ENCODE peak calls at places on chromosomes 1 and 21, in six cellular contexts. One of them, this sample, is unnamed.

GRCh38 chr1:81695741-81696140 is 105.0 kb upstream of the ADGRL2 start:
- DNase-seq in heart left ventricle: peak
- DNase-seq in Caco-2: no peak
- DNase-seq in kidney: no peak
- DNase-seq in psoas muscle: no peak
- DNase-seq in astrocyte: peak
- DNase-seq in this sample: no peak

GRCh38 chr1:179731643-179732042 is 11.4 kb upstream of the FAM163A start:
- DNase-seq in heart left ventricle: no peak
- DNase-seq in Caco-2: no peak
- DNase-seq in kidney: no peak
- DNase-seq in psoas muscle: no peak
- DNase-seq in astrocyte: no peak
- DNase-seq in this sample: no peak

GRCh38 chr1:96510911-96511310 is 210.7 kb upstream of the PTBP2 start:
- DNase-seq in heart left ventricle: no peak
- DNase-seq in Caco-2: no peak
- DNase-seq in kidney: no peak
- DNase-seq in psoas muscle: no peak
- DNase-seq in astrocyte: no peak
- DNase-seq in this sample: no peak

GRCh38 chr1:157597959-157598667 is at the start of gene FCRL4:
- DNase-seq in heart left ventricle: no peak
- DNase-seq in Caco-2: no peak
- DNase-seq in kidney: no peak
- DNase-seq in psoas muscle: no peak
- DNase-seq in astrocyte: no peak
- DNase-seq in this sample: peak

GRCh38 chr1:16226495-16227179 is 10.3 kb downstream of the CPLANE2 start:
- DNase-seq in heart left ventricle: peak
- DNase-seq in Caco-2: no peak
- DNase-seq in kidney: peak
- DNase-seq in psoas muscle: peak
- DNase-seq in astrocyte: no peak
- DNase-seq in this sample: no peak

GRCh38 chr1:198713081-198713480 is 74.2 kb downstream of the PTPRC start:
- DNase-seq in heart left ventricle: no peak
- DNase-seq in Caco-2: no peak
- DNase-seq in kidney: no peak
- DNase-seq in psoas muscle: no peak
- DNase-seq in astrocyte: peak
- DNase-seq in this sample: no peak

GRCh38 chr1:169595764-169596711 is 9.8 kb upstream of the F5 start:
- DNase-seq in heart left ventricle: no peak
- DNase-seq in Caco-2: peak
- DNase-seq in kidney: no peak
- DNase-seq in psoas muscle: no peak
- DNase-seq in astrocyte: peak
- DNase-seq in this sample: no peak

GRCh38 chr1:234535763-234536515 is 57.0 kb upstream of the TARBP1 start:
- DNase-seq in heart left ventricle: peak
- DNase-seq in Caco-2: no peak
- DNase-seq in kidney: peak
- DNase-seq in psoas muscle: peak
- DNase-seq in astrocyte: peak
- DNase-seq in this sample: no peak

GRCh38 chr1:172203135-172203823 is 217.2 kb upstream of the C1orf105 start:
- DNase-seq in heart left ventricle: no peak
- DNase-seq in Caco-2: no peak
- DNase-seq in kidney: no peak
- DNase-seq in psoas muscle: no peak
- DNase-seq in astrocyte: peak
- DNase-seq in this sample: no peak

GRCh38 chr1:38941527-38942019 is at the start of gene RHBDL2:
- DNase-seq in heart left ventricle: peak
- DNase-seq in Caco-2: no peak
- DNase-seq in kidney: peak
- DNase-seq in psoas muscle: peak
- DNase-seq in astrocyte: peak
- DNase-seq in this sample: no peak

GRCh38 chr1:247291835-247292561 is 36.1 kb downstream of the VN1R5 start:
- DNase-seq in heart left ventricle: no peak
- DNase-seq in Caco-2: no peak
- DNase-seq in kidney: no peak
- DNase-seq in psoas muscle: no peak
- DNase-seq in astrocyte: no peak
- DNase-seq in this sample: no peak

GRCh38 chr21:23853796-23854379 is 1753.4 kb downstream of the MRPL39 start:
- DNase-seq in heart left ventricle: no peak
- DNase-seq in Caco-2: peak
- DNase-seq in kidney: no peak
- DNase-seq in psoas muscle: no peak
- DNase-seq in astrocyte: no peak
- DNase-seq in this sample: no peak

GRCh38 chr1:233304489-233305102 is 9.1 kb upstream of the PCNX2 start:
- DNase-seq in heart left ventricle: no peak
- DNase-seq in Caco-2: peak
- DNase-seq in kidney: no peak
- DNase-seq in psoas muscle: no peak
- DNase-seq in astrocyte: no peak
- DNase-seq in this sample: no peak

GRCh38 chr1:125087691-125088090 is 3902.9 kb downstream of the SRGAP2C start:
- DNase-seq in heart left ventricle: no peak
- DNase-seq in Caco-2: no peak
- DNase-seq in kidney: peak
- DNase-seq in psoas muscle: no peak
- DNase-seq in astrocyte: no peak
- DNase-seq in this sample: no peak

GRCh38 chr1:97006044-97006676 is 284.6 kb downstream of the PTBP2 start:
- DNase-seq in heart left ventricle: no peak
- DNase-seq in Caco-2: no peak
- DNase-seq in kidney: no peak
- DNase-seq in psoas muscle: no peak
- DNase-seq in astrocyte: peak
- DNase-seq in this sample: no peak

GRCh38 chr1:17148950-17149608 is 29.8 kb upstream of the PADI2 start:
- DNase-seq in heart left ventricle: no peak
- DNase-seq in Caco-2: no peak
- DNase-seq in kidney: no peak
- DNase-seq in psoas muscle: no peak
- DNase-seq in astrocyte: no peak
- DNase-seq in this sample: no peak

GRCh38 chr1:1482856-1483255 is 11.3 kb downstream of the ATAD3B start:
- DNase-seq in heart left ventricle: no peak
- DNase-seq in Caco-2: no peak
- DNase-seq in kidney: no peak
- DNase-seq in psoas muscle: no peak
- DNase-seq in astrocyte: no peak
- DNase-seq in this sample: no peak

GRCh38 chr1:88228153-88228552 is 455.9 kb upstream of the PKN2 start:
- DNase-seq in heart left ventricle: no peak
- DNase-seq in Caco-2: peak
- DNase-seq in kidney: no peak
- DNase-seq in psoas muscle: no peak
- DNase-seq in astrocyte: no peak
- DNase-seq in this sample: no peak

GRCh38 chr1:29453502-29454240 is 217.3 kb downstream of the PTPRU start:
- DNase-seq in heart left ventricle: no peak
- DNase-seq in Caco-2: peak
- DNase-seq in kidney: no peak
- DNase-seq in psoas muscle: no peak
- DNase-seq in astrocyte: peak
- DNase-seq in this sample: peak

GRCh38 chr1:54359393-54360162 is 46.6 kb downstream of the SSBP3 start:
- DNase-seq in heart left ventricle: no peak
- DNase-seq in Caco-2: no peak
- DNase-seq in kidney: no peak
- DNase-seq in psoas muscle: no peak
- DNase-seq in astrocyte: no peak
- DNase-seq in this sample: no peak

GRCh38 chr1:52159033-52159789 is 17.3 kb downstream of the ZFYVE9 start:
- DNase-seq in heart left ventricle: no peak
- DNase-seq in Caco-2: no peak
- DNase-seq in kidney: no peak
- DNase-seq in psoas muscle: no peak
- DNase-seq in astrocyte: peak
- DNase-seq in this sample: no peak

GRCh38 chr1:214902636-214903320 is 179.8 kb upstream of the KCNK2 start:
- DNase-seq in heart left ventricle: no peak
- DNase-seq in Caco-2: no peak
- DNase-seq in kidney: no peak
- DNase-seq in psoas muscle: no peak
- DNase-seq in astrocyte: peak
- DNase-seq in this sample: no peak

GRCh38 chr1:156263288-156263655 is 15.4 kb upstream of the PAQR6 start:
- DNase-seq in heart left ventricle: no peak
- DNase-seq in Caco-2: no peak
- DNase-seq in kidney: no peak
- DNase-seq in psoas muscle: no peak
- DNase-seq in astrocyte: no peak
- DNase-seq in this sample: no peak

GRCh38 chr1:235442788-235443429 is 61.3 kb downstream of the B3GALNT2 start:
- DNase-seq in heart left ventricle: no peak
- DNase-seq in Caco-2: no peak
- DNase-seq in kidney: no peak
- DNase-seq in psoas muscle: no peak
- DNase-seq in astrocyte: peak
- DNase-seq in this sample: no peak

DNA sequence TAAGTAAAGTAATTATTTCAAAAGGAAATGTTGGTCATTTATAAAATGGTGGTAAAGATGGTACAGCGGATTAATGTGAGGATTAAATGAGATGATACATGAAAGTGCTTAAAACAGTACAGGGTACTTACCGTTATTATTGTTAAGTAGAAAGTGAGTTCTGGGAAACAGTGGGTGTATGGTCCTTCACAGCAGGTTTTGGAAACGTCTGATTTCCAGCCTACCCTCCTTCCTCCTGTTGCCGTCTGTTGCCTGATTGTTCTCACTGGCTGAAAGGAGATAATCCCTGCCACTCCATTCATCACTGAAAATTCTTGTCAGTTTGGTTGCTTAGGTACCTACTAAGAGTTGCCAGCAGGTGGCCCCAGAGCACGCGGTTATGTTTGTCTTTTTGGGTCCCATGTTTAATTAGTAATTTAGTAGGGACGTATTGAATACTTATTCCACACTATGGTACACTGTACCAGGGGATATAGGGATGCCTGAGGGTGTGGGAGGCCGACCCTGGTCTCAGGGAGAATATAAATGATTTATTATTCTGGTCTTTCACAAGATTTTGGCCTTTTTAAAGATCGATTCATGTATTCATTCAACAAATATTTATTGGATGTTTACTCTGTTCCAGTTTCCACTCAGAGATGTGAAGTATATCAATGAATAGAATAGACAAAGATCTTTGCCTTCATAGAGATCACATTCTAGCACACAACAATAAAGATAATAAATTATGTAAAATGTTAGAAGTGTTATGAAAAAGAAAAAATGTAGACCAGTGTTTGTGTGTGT is 30.8 kb upstream of the RPTN start:
- DNase-seq in heart left ventricle: peak
- DNase-seq in Caco-2: peak
- DNase-seq in kidney: no peak
- DNase-seq in psoas muscle: peak
- DNase-seq in astrocyte: peak
- DNase-seq in this sample: peak
- H3K4me3 ChIP-seq in heart left ventricle: peak
- H3K4me3 ChIP-seq in Caco-2: no peak
- H3K4me3 ChIP-seq in kidney: peak
- H3K4me3 ChIP-seq in psoas muscle: peak
- H3K4me3 ChIP-seq in astrocyte: peak
- H3K4me3 ChIP-seq in this sample: no peak

GRCh38 chr1:65278344-65279091 is 30.8 kb upstream of the DNAJC6 start:
- DNase-seq in heart left ventricle: no peak
- DNase-seq in Caco-2: no peak
- DNase-seq in kidney: no peak
- DNase-seq in psoas muscle: no peak
- DNase-seq in astrocyte: no peak
- DNase-seq in this sample: no peak
- TF ChIP-seq CTCF in heart left ventricle: no peak
- TF ChIP-seq CTCF in Caco-2: no peak
- TF ChIP-seq CTCF in kidney: no peak
- TF ChIP-seq CTCF in psoas muscle: no peak
- TF ChIP-seq CTCF in astrocyte: no peak
- TF ChIP-seq CTCF in this sample: no peak

GRCh38 chr1:207031016-207031415 is 1.5 kb downstream of the C1orf116 start:
- DNase-seq in heart left ventricle: no peak
- DNase-seq in Caco-2: no peak
- DNase-seq in kidney: no peak
- DNase-seq in psoas muscle: no peak
- DNase-seq in astrocyte: no peak
- DNase-seq in this sample: no peak
- H3K4me3 ChIP-seq in heart left ventricle: no peak
- H3K4me3 ChIP-seq in Caco-2: peak
- H3K4me3 ChIP-seq in kidney: peak
- H3K4me3 ChIP-seq in psoas muscle: no peak
- H3K4me3 ChIP-seq in astrocyte: no peak
- H3K4me3 ChIP-seq in this sample: no peak

GRCh38 chr1:33096358-33097005 is 15.5 kb downstream of the AZIN2 start:
- DNase-seq in heart left ventricle: no peak
- DNase-seq in Caco-2: no peak
- DNase-seq in kidney: no peak
- DNase-seq in psoas muscle: no peak
- DNase-seq in astrocyte: peak
- DNase-seq in this sample: no peak

GRCh38 chr1:33093004-33093403 is 12.1 kb downstream of the AZIN2 start:
- DNase-seq in heart left ventricle: no peak
- DNase-seq in Caco-2: peak
- DNase-seq in kidney: no peak
- DNase-seq in psoas muscle: no peak
- DNase-seq in astrocyte: no peak
- DNase-seq in this sample: no peak

GRCh38 chr1:33097137-33097611 is 16.2 kb downstream of the AZIN2 start:
- DNase-seq in heart left ventricle: no peak
- DNase-seq in Caco-2: no peak
- DNase-seq in kidney: no peak
- DNase-seq in psoas muscle: no peak
- DNase-seq in astrocyte: peak
- DNase-seq in this sample: no peak

GRCh38 chr1:33094486-33094885 is 13.5 kb downstream of the AZIN2 start:
- DNase-seq in heart left ventricle: no peak
- DNase-seq in Caco-2: no peak
- DNase-seq in kidney: no peak
- DNase-seq in psoas muscle: no peak
- DNase-seq in astrocyte: no peak
- DNase-seq in this sample: no peak

DNA sequence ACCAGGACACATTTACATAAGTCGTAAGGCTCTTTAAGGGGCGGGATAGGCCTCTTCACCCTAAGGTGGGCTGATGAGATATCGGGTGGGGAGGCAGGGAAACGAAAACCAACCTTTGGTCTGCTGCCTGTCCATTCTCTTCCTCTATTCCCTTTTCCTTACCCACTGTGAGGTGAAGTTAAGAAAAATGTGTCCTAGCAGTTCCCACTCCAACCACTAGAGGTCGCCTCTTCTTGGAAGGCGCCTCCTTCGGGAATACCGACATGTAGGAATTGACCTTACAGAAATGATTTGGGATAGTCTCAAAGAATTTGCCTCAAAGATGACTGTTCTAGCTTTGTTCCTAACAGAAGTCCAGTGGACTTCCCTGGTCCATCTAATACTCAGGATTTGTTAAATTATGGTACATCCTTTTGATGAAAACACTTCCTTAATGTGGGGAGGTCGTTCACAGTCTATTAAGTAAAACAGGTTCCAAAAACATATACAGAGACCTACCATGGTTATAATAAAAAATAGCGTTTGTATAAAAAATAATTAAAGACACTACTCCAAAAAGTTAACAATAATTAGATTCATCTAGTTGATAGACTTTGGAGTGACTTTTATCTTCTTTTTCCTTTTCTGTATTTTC is 14.1 kb downstream of the AZIN2 start:
- DNase-seq in heart left ventricle: no peak
- DNase-seq in Caco-2: peak
- DNase-seq in kidney: no peak
- DNase-seq in psoas muscle: no peak
- DNase-seq in astrocyte: peak
- DNase-seq in this sample: no peak
- TF ChIP-seq CTCF in heart left ventricle: peak
- TF ChIP-seq CTCF in Caco-2: peak
- TF ChIP-seq CTCF in kidney: peak
- TF ChIP-seq CTCF in psoas muscle: peak
- TF ChIP-seq CTCF in astrocyte: peak
- TF ChIP-seq CTCF in this sample: peak

This sample was measured in GM12864.